ENCODE peak calls at places on chromosomes 2 and 18, in five cellular contexts. M is GM12878, L is K562, V is GM12891, N is HepG2. R is an unnamed sample.
A peak's percentile ranks its signal among the peaks of the same experiment; 100 is the strongest.

GRCh38 chr2:118169359-118170005 is 81.2 kb downstream of the INSIG2 start:
- DNase-seq in M (no peak), L (no peak), V (no peak), N (no peak), R (no peak)

GRCh38 chr2:74531666-74532065 is 1.9 kb downstream of the HTRA2 start:
- DNase-seq in M (no peak), L (no peak), V (no peak), N (no peak), R (no peak)

GRCh38 chr2:215917953-215918620 is 95.3 kb downstream of the MREG start:
- DNase-seq in M (peak; percentile 83), L (no peak), V (peak; percentile 28), N (no peak), R (peak; percentile 26)

GRCh38 chr2:165539985-165540384 is 70.5 kb downstream of the CSRNP3 start:
- DNase-seq in M (no peak), L (no peak), V (no peak), N (no peak), R (no peak)

GRCh38 chr2:143572421-143572820 is 443.2 kb downstream of the ARHGAP15 start:
- DNase-seq in M (no peak), L (no peak), V (no peak), N (no peak), R (no peak)

GRCh38 chr2:12014088-12014960 is 267.9 kb downstream of the LPIN1 start:
- DNase-seq in M (no peak), L (no peak), V (no peak), N (no peak), R (no peak)

GRCh38 chr2:172588931-172589330 is 33.0 kb downstream of the PDK1 start:
- DNase-seq in M (no peak), L (no peak), V (no peak), N (no peak), R (no peak)

GRCh38 chr2:71531522-71532047 is 78.2 kb downstream of the DYSF start:
- DNase-seq in M (no peak), L (peak; percentile 30), V (no peak), N (peak; percentile 79), R (no peak)

GRCh38 chr2:96931966-96932365 is 54.4 kb downstream of the FAM178B start:
- DNase-seq in M (no peak), L (no peak), V (no peak), N (no peak), R (no peak)

GRCh38 chr2:121355488-121355887 is 70.5 kb upstream of the TFCP2L1 start:
- DNase-seq in M (no peak), L (no peak), V (no peak), N (peak; percentile 59), R (no peak)

GRCh38 chr2:112682101-112682500 is 36.4 kb downstream of the SLC20A1 start:
- DNase-seq in M (no peak), L (no peak), V (no peak), N (no peak), R (no peak)

GRCh38 chr18:56789004-56789888 is 138.1 kb downstream of the WDR7 start:
- DNase-seq in M (no peak), L (peak; percentile 30), V (no peak), N (peak; percentile 33), R (no peak)

GRCh38 chr18:65754121-65754520 is 3.3 kb downstream of the CDH7 start:
- DNase-seq in M (no peak), L (no peak), V (no peak), N (no peak), R (no peak)

GRCh38 chr2:44916291-44916690 is 25.2 kb upstream of the SIX3 start:
- DNase-seq in M (no peak), L (no peak), V (no peak), N (no peak), R (no peak)

GRCh38 chr2:226121339-226121738 is 678.3 kb downstream of the IRS1 start:
- DNase-seq in M (no peak), L (no peak), V (no peak), N (no peak), R (no peak)

GRCh38 chr2:144453039-144453336 is 66.9 kb downstream of the ZEB2 start:
- DNase-seq in M (no peak), L (no peak), V (no peak), N (no peak), R (no peak)

GRCh38 chr2:146874260-146874658 is 970.6 kb upstream of the ACVR2A start:
- DNase-seq in M (no peak), L (no peak), V (no peak), N (no peak), R (no peak)

GRCh38 chr2:237264480-237265219 is 149.3 kb downstream of the COL6A3 start:
- DNase-seq in M (no peak), L (no peak), V (no peak), N (no peak), R (no peak)

GRCh38 chr18:46497129-46497528 is 159.9 kb downstream of the LOXHD1 start:
- DNase-seq in M (no peak), L (peak; percentile 23), V (no peak), N (peak; percentile 10), R (no peak)

GRCh38 chr2:127893033-127893432 is 7.3 kb upstream of the AMMECR1L start:
- DNase-seq in M (no peak), L (no peak), V (no peak), N (no peak), R (no peak)

GRCh38 chr2:36770542-36771287 is 74.2 kb downstream of the VIT start:
- DNase-seq in M (no peak), L (peak; percentile 77), V (peak; percentile 27), N (peak; percentile 67), R (peak; percentile 37)
- TF ChIP-seq POLR2AphosphoS5 in M (no peak), L (no peak), V (no peak), N (no peak), R (no peak)

DNA sequence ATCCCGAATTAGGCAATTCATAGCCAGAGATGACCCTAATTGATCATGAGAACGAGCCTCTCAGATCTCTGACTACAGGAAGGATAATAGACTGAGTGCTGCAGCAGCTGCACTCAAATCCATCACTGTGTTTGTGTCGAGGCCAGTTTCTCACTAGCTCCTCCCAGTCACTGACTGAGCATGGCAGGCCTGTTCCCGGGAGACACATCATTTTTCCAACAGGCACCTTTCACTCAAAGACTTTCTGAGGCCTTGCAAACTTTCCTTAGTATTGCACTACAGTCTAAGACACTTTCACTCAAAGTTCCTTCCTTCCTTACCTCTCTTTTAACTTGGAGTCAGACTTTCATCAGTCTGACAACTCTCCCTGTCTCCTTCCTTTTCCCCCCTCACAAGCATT is 13.7 kb downstream of the SOS1 start:
- DNase-seq in M (no peak), L (no peak), V (no peak), N (no peak), R (no peak)
- TF ChIP-seq TAF1 in M (no peak), L (no peak), V (no peak), N (no peak), R (no peak)

GRCh38 chr2:224268441-224268840 is 133.5 kb downstream of the FAM124B start:
- DNase-seq in M (no peak), L (no peak), V (no peak), N (peak; percentile 49), R (no peak)
- TF ChIP-seq POLR2A in M (no peak), L (no peak), V (no peak), N (no peak), R (no peak)

DNA sequence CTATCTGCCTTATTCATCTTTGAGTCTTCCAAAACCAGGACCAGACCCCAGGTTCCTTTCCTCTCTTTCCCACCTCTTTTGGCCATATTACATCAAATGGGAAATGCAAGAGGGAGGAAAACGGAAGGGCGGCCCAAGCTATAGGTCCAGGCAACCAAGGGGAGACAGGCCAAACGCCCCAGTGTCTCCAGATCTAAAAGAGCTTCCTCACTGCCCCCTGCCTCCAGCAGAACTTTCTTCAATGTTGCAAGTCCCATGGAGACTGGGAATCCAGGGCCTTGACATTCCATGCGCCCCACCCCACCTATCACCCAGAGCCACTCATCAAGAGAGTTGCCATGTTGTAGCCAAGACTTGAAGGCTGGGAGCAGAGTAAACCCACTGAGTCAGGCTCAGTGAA is 15.4 kb downstream of the TNS1 start:
- DNase-seq in M (no peak), L (no peak), V (no peak), N (no peak), R (no peak)
- TF ChIP-seq POLR2AphosphoS5 in M (no peak), L (no peak), V (no peak), N (no peak), R (no peak)

GRCh38 chr18:73924316-73924715 is 223.3 kb downstream of the FBXO15 start:
- DNase-seq in M (no peak), L (no peak), V (no peak), N (no peak), R (no peak)

GRCh38 chr18:73920033-73920432 is 227.6 kb downstream of the FBXO15 start:
- DNase-seq in M (no peak), L (no peak), V (no peak), N (no peak), R (no peak)

GRCh38 chr18:73927494-73927893 is 220.1 kb downstream of the FBXO15 start:
- DNase-seq in M (no peak), L (no peak), V (no peak), N (no peak), R (no peak)

GRCh38 chr18:73924836-73925235 is 222.8 kb downstream of the FBXO15 start:
- DNase-seq in M (no peak), L (no peak), V (no peak), N (no peak), R (no peak)

GRCh38 chr18:73923866-73924265 is 223.8 kb downstream of the FBXO15 start:
- DNase-seq in M (no peak), L (no peak), V (no peak), N (no peak), R (no peak)
- TF ChIP-seq TAF1 in M (no peak), L (no peak), V (no peak), N (no peak), R (no peak)

DNA sequence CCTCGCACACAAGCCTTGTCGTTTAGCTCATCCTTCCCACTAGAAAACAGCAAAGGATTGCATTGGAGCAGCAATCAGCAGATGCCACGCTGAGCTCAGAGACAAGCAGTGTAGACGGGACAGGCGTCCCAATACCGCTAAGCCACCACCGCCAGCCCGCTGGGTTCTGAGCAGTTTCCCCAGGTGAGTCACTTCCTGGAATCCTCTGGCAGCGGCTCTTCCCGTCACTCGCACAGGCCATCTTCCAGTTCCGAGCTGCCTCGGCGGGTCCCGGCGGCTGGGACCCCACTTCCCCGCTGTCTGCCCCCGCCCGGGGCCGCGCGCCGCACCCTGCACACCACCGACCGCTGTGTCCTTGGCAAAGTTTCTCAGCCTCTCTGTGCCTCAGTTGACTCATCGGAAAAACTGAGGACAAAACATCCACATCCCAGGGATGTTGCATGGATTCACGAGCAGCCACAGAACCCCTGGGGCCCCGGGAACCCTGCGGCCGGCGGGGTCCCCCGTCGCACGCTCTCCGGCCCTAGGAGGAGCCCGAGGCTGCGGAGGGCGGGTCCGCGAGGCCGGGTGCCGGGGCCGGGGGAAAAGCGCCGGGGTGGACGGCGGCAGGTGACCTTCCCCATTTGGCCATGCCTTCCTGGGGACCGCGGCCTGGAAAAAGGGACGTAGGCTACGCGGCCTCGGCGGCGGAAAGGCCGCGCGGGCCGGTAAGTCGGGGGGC is 576 bp downstream of the KDSR start:
- DNase-seq in M (no peak), L (peak; percentile 45), V (peak; percentile 46), N (peak; percentile 64), R (peak; percentile 49)
- TF ChIP-seq POLR2A in M (no peak), L (no peak), V (no peak), N (peak; percentile 29), R (no peak)

R was measured in GM12892.